ENCODE peak calls at places on chromosomes 12 and 14, in seven cellular contexts. V, A, G, L, T, W and C are unnamed samples.

GRCh38 chr14:68703093-68703492 is 89.8 kb downstream of the ZFP36L1 start:
- DNase-seq in V (no peak), A (no peak), G (no peak), L (no peak), T (peak; percentile 28), W (no peak), C (no peak)

GRCh38 chr12:123712780-123713319 is 697 bp downstream of the ATP6V0A2 start:
- DNase-seq in V (no peak), A (no peak), G (peak; percentile 2), L (no peak), T (no peak), W (no peak), C (no peak)

GRCh38 chr14:58638231-58639205 is 756 bp downstream of the DACT1 start:
- DNase-seq in V (no peak), A (peak; percentile 58), G (no peak), L (no peak), T (peak; percentile 7), W (peak; percentile 74), C (no peak)

GRCh38 chr12:125038976-125039625 is 26.1 kb upstream of the AACS start:
- DNase-seq in V (no peak), A (no peak), G (no peak), L (no peak), T (no peak), W (no peak), C (no peak)

GRCh38 chr14:26870722-26871121 is 272.9 kb upstream of the NOVA1 start:
- DNase-seq in V (no peak), A (no peak), G (no peak), L (no peak), T (no peak), W (no peak), C (no peak)

GRCh38 chr12:89469361-89469760 is 55.2 kb downstream of the GALNT4 start:
- DNase-seq in V (no peak), A (no peak), G (no peak), L (no peak), T (no peak), W (no peak), C (no peak)

GRCh38 chr12:49644620-49644994 is 21.2 kb downstream of the PRPF40B start:
- DNase-seq in V (peak; percentile 21), A (peak; percentile 91), G (peak; percentile 49), L (peak; percentile 27), T (peak; percentile 91), W (peak; percentile 83), C (peak; percentile 88)

GRCh38 chr14:39265741-39266588 is 32.2 kb downstream of the MIA2 start:
- DNase-seq in V (peak; percentile 72), A (no peak), G (no peak), L (no peak), T (no peak), W (no peak), C (no peak)

GRCh38 chr12:112401054-112401453 is 8.4 kb downstream of the RPL6 start:
- DNase-seq in V (no peak), A (no peak), G (no peak), L (no peak), T (no peak), W (no peak), C (no peak)

GRCh38 chr12:2285462-2285861 is 232.7 kb downstream of the CACNA1C start:
- DNase-seq in V (no peak), A (no peak), G (no peak), L (no peak), T (no peak), W (no peak), C (no peak)

GRCh38 chr14:69351385-69351784 is 46.7 kb downstream of the ERH start:
- DNase-seq in V (no peak), A (no peak), G (no peak), L (no peak), T (no peak), W (no peak), C (no peak)

GRCh38 chr12:10361084-10361483 is 28.8 kb downstream of the KLRK1 start:
- DNase-seq in V (no peak), A (no peak), G (no peak), L (no peak), T (no peak), W (no peak), C (peak; percentile 88)

GRCh38 chr14:56004807-56005579 is 113.2 kb upstream of the PELI2 start:
- DNase-seq in V (no peak), A (no peak), G (no peak), L (peak; percentile 15), T (no peak), W (no peak), C (no peak)

GRCh38 chr14:56271988-56272387 is 153.8 kb downstream of the PELI2 start:
- DNase-seq in V (no peak), A (no peak), G (no peak), L (no peak), T (no peak), W (no peak), C (no peak)

GRCh38 chr12:25929096-25929637 is 29.3 kb upstream of the RASSF8 start:
- DNase-seq in V (no peak), A (no peak), G (no peak), L (no peak), T (no peak), W (no peak), C (no peak)

DNA sequence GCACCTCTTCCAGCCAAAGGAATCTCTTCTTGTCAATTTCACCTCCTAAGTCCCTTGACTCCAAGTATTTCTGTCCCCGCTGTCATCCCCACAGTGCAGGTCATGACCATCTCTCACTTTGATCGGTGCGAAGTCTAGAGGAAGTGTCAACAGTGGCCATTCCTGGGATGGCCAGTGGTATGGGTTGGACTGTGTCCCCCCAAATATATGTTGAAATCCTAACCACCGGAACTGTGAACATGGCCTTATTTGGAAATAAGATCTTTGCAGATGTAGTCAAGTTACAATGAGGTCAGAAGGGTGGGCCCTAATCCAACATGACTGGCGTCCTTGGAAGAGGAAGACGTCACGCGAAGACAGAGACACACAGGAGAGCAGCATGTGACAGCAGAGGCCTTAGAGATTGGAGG is 155.9 kb upstream of the PRMT8 start:
- DNase-seq in V (no peak), A (no peak), G (peak; percentile 93), L (no peak), T (no peak), W (no peak), C (no peak)
- TF ChIP-seq JUND in V (no peak), A (no peak), G (peak; percentile 72), L (no peak), T (no peak), W (no peak), C (no peak)

GRCh38 chr14:60648934-60649814 is at the start of gene SIX1:
- DNase-seq in V (peak; percentile 62), A (peak; percentile 88), G (peak; percentile 77), L (no peak), T (peak; percentile 73), W (peak; percentile 89), C (peak; percentile 90)
- TF ChIP-seq JUND in V (no peak), A (no peak), G (no peak), L (no peak), T (no peak), W (no peak), C (no peak)

GRCh38 chr14:81519200-81519998 is 14.3 kb downstream of the SEL1L start:
- DNase-seq in V (no peak), A (no peak), G (no peak), L (peak; percentile 31), T (no peak), W (no peak), C (no peak)

GRCh38 chr14:81523616-81524015 is 10.0 kb downstream of the SEL1L start:
- DNase-seq in V (no peak), A (no peak), G (no peak), L (no peak), T (no peak), W (no peak), C (no peak)

GRCh38 chr14:81521356-81521755 is 12.3 kb downstream of the SEL1L start:
- DNase-seq in V (no peak), A (no peak), G (no peak), L (no peak), T (no peak), W (no peak), C (no peak)

GRCh38 chr14:81525129-81525528 is 8.5 kb downstream of the SEL1L start:
- DNase-seq in V (no peak), A (no peak), G (no peak), L (no peak), T (no peak), W (no peak), C (no peak)

DNA sequence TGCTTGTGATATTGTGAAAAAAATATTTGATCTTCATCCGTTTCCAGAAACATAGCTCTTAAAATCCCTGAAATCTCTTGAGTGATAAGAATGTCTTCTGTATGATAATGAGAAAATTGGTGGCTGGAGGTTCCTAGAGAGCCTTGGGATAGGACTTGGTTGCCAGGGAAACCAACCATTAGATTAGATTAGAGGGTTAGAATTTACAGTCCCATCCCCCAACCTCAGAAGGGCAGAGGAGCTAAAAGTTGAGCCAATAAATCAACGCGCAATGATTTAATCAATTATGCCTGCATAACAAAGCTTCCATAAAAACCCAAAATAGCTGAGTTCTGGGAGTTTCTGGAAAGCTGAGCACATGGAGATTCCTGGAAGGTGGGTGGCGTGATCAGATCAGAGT is 10.6 kb downstream of the SEL1L start:
- DNase-seq in V (no peak), A (no peak), G (no peak), L (no peak), T (no peak), W (no peak), C (no peak)
- TF ChIP-seq JUND in V (no peak), A (no peak), G (no peak), L (no peak), T (no peak), W (no peak), C (no peak)

GRCh38 chr12:119695034-119695433 is 27.1 kb downstream of the PRKAB1 start:
- DNase-seq in V (no peak), A (peak; percentile 37), G (peak; percentile 23), L (no peak), T (peak; percentile 37), W (peak; percentile 47), C (peak; percentile 25)
- TF ChIP-seq JUND in V (no peak), A (no peak), G (no peak), L (no peak), T (no peak), W (no peak), C (no peak)

GRCh38 chr14:53236708-53237107 is 83.6 kb upstream of the DDHD1 start:
- DNase-seq in V (no peak), A (no peak), G (no peak), L (no peak), T (no peak), W (no peak), C (no peak)

GRCh38 chr14:53233399-53233798 is 80.3 kb upstream of the DDHD1 start:
- DNase-seq in V (no peak), A (no peak), G (no peak), L (no peak), T (no peak), W (no peak), C (no peak)

DNA sequence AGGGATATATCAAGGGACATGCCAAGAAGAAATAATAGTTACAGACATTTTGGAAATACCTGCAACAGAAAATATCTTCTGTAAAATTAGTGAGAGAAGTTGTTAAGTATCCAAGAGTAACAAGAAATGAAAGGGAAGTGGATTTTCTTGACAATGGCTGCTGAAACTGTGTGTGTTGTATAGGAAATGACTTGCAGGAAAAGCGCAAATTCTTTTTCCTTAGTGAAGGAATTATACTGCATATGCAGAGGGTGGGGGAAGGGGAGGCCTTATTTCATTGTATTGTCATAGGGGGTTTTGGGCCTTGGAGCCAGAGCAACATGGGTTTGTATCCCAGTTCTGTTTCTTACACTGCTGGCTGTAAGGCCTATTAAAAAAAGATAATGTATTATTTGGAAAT is 84.4 kb upstream of the DDHD1 start:
- DNase-seq in V (no peak), A (no peak), G (no peak), L (no peak), T (no peak), W (no peak), C (no peak)
- TF ChIP-seq JUND in V (no peak), A (no peak), G (no peak), L (no peak), T (no peak), W (no peak), C (no peak)

GRCh38 chr14:33847066-33847465 is 103.8 kb downstream of the EGLN3 start:
- DNase-seq in V (no peak), A (no peak), G (no peak), L (no peak), T (no peak), W (no peak), C (no peak)
- TF ChIP-seq JUND in V (no peak), A (no peak), G (no peak), L (no peak), T (no peak), W (no peak), C (no peak)